ENCODE peak calls at places on chromosomes 4 and X, in seven cellular contexts. F is heart right ventricle, U is fibroblast of lung, K is choroid plexus epithelial cell, H is mucosa of descending colon, C is endothelial cell of umbilical vein, M is right atrium auricular region. J is an unnamed sample.

GRCh38 chr4:123984881-123985280 is 588.3 kb downstream of the SPRY1 start:
- DNase-seq in M (peak; percentile 65), F (peak; percentile 23), H (peak; percentile 7), U (no peak), C (no peak), K (no peak), J (no peak)

GRCh38 chrX:72028701-72029470 is 102.8 kb downstream of the RTL5 start:
- DNase-seq in M (peak; percentile 38), H (no peak), F (no peak), U (no peak), K (no peak), C (no peak), J (no peak)

GRCh38 chr4:101419324-101420135 is 72.2 kb upstream of the PPP3CA start:
- DNase-seq in F (no peak), C (peak; percentile 94), H (peak; percentile 53), U (peak; percentile 78), K (peak; percentile 27), M (no peak), J (no peak)

GRCh38 chrX:141669689-141670088 is 28.9 kb downstream of the SPANXD start:
- DNase-seq in C (no peak), K (no peak), F (no peak), U (peak; percentile 54), H (no peak), M (no peak), J (no peak)

GRCh38 chrX:133053854-133054565 is 42.9 kb downstream of the USP26 start:
- DNase-seq in K (peak; percentile 21), H (no peak), U (peak; percentile 36), M (no peak), C (peak; percentile 6), F (no peak), J (no peak)

GRCh38 chrX:130060122-130061069 is 49.9 kb downstream of the ELF4 start:
- DNase-seq in M (peak; percentile 69), K (peak; percentile 60), C (peak; percentile 59), F (peak; percentile 86), H (peak; percentile 83), U (peak; percentile 42), J (peak; percentile 83)

GRCh38 chr4:81493895-81494490 is 22.3 kb upstream of the RASGEF1B start:
- DNase-seq in C (no peak), M (no peak), H (no peak), U (no peak), F (no peak), K (peak; percentile 31), J (no peak)

GRCh38 chr4:178414881-178415446 is 972.7 kb upstream of the AGA start:
- DNase-seq in C (no peak), F (no peak), U (no peak), H (no peak), K (no peak), M (no peak), J (no peak)

GRCh38 chr4:176186721-176187395 is 8.5 kb downstream of the SPATA4 start:
- DNase-seq in C (no peak), H (no peak), U (no peak), K (peak; percentile 26), F (no peak), M (no peak), J (no peak)

DNA sequence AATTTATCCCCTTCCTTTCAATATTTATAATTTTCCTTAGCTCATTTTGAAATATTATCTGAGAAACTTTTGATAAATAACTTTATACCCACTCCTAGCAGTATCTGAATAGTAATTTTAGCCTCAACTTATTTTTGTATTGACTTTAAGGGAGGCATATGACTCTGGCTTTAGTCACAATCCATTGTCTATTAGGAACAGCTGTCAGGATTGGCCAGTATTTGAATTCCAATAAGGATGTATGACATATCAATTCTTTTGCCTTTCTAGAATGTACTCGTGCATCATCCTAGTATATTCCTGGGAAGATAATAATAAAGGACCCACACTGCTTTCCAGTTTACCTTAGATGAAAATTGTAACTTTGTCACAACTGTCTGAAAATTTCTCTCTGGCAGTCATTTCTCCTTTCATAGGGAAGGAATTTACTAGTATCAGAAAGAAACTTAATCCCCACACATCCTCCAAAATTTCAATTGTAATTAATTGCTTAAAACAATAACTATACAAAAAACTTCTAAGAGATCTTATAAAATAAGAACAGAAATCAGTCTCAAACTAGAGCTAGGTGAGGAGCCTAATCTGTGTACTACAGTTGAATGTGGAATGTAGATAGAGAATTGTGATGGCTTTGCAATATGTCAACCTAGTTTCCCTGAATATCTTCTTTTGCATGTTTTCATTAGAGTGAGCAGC is 121.0 kb upstream of the EPHA5 start:
- DNase-seq in K (no peak), H (no peak), M (no peak), C (no peak), F (no peak), U (peak; percentile 15), J (no peak)
- H3K4me3 ChIP-seq in K (peak overlapping the region; percentile 7), H (no peak overlapping the region), M (no peak overlapping the region), C (no peak overlapping the region), F (no peak overlapping the region), U (no peak overlapping the region), J (no peak overlapping the region)

GRCh38 chr4:5409980-5410618 is 298.3 kb downstream of the EVC2 start:
- DNase-seq in F (no peak), K (no peak), C (no peak), U (no peak), M (no peak), H (no peak), J (no peak)
- H3K4me3 ChIP-seq in F (no peak overlapping the region), K (no peak overlapping the region), C (no peak overlapping the region), U (no peak overlapping the region), M (no peak overlapping the region), H (no peak overlapping the region), J (no peak overlapping the region)

GRCh38 chrX:40009890-40010289 is 87.9 kb downstream of the BCOR start:
- DNase-seq in H (no peak), C (no peak), K (no peak), U (no peak), F (no peak), M (no peak), J (no peak)

GRCh38 chrX:40007746-40008705 is 89.7 kb downstream of the BCOR start:
- DNase-seq in H (no peak), F (no peak), K (no peak), C (no peak), U (no peak), M (no peak), J (no peak)

GRCh38 chrX:40010550-40011364 is 87.0 kb downstream of the BCOR start:
- DNase-seq in H (no peak), K (peak; percentile 24), U (no peak), C (no peak), M (no peak), F (no peak), J (no peak)

GRCh38 chrX:40009462-40009851 is 88.3 kb downstream of the BCOR start:
- DNase-seq in U (no peak), H (no peak), M (no peak), C (no peak), F (no peak), K (peak; percentile 24), J (no peak)

GRCh38 chrX:40008841-40009461 is 88.8 kb downstream of the BCOR start:
- DNase-seq in M (no peak), U (peak; percentile 23), K (no peak), H (peak; percentile 31), C (no peak), F (peak; percentile 59), J (no peak)
- H3K4me3 ChIP-seq in M (no peak overlapping the region), U (no peak overlapping the region), K (peak overlapping the region; percentile 28), H (no peak overlapping the region), C (no peak overlapping the region), F (peak overlapping the region; percentile 9), J (no peak overlapping the region)

GRCh38 chr4:169253087-169253675 is 17.6 kb downstream of the SH3RF1 start:
- DNase-seq in U (peak; percentile 65), C (peak; percentile 42), M (no peak), F (no peak), H (no peak), K (peak; percentile 64), J (no peak)
- H3K4me3 ChIP-seq in U (no peak overlapping the region), C (no peak overlapping the region), M (no peak overlapping the region), F (no peak overlapping the region), H (no peak overlapping the region), K (no peak overlapping the region), J (no peak overlapping the region)

GRCh38 chr4:3707423-3708102 is 58.6 kb upstream of the ADRA2C start:
- DNase-seq in U (no peak), F (no peak), K (no peak), M (no peak), C (no peak), H (no peak), J (no peak)
- H3K4me3 ChIP-seq in U (no peak overlapping the region), F (no peak overlapping the region), K (no peak overlapping the region), M (no peak overlapping the region), C (no peak overlapping the region), H (no peak overlapping the region), J (no peak overlapping the region)

DNA sequence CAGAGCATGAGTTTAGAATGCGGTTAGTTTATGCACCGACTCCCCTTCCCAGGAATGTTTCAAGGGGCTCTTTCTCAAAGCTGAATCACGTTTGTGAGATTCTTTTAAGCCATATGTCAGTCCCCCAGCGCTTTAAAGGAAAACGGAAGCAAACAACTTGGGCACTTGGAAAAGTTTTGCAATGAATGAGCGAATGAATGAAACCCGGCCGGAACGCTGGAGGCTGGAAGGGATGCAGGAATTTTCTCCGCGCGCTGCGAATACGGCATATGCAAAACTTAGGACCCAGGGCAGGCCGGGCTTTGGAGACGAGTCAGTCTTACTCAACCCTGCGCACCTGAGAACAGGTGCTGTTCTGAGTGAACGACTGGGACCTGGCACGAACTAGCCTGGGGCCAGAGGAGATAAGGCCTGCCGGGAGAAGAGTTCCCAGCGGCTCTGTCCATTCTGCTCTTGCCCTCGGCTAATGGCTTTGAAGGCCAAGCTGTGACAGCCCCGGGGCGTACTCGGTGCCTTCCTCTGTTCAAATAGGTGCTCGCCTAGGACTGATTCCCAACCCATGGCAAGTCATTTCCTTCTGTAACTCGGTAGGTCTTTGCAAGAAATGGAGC is 763 bp upstream of the NRK start:
- DNase-seq in H (peak; percentile 0), C (peak; percentile 15), M (no peak), K (peak; percentile 23), F (no peak), U (peak; percentile 71), J (peak; percentile 16)
- H3K4me3 ChIP-seq in H (no peak overlapping the region), C (no peak overlapping the region), M (peak overlapping the region; percentile 17), K (peak overlapping the region; percentile 53), F (peak overlapping the region; percentile 30), U (no peak overlapping the region), J (no peak overlapping the region)

GRCh38 chr4:190019023-190019858 is 7.8 kb downstream of the FRG2 start:
- DNase-seq in F (no peak), U (no peak), M (no peak), H (no peak), C (no peak), K (no peak), J (no peak)
- H3K4me3 ChIP-seq in F (no peak overlapping the region), U (no peak overlapping the region), M (no peak overlapping the region), H (no peak overlapping the region), C (no peak overlapping the region), K (no peak overlapping the region), J (no peak overlapping the region)

GRCh38 chr4:148857234-148857972 is 415.2 kb upstream of the NR3C2 start:
- DNase-seq in U (peak; percentile 63), C (peak; percentile 76), M (no peak), F (no peak), K (peak; percentile 61), H (no peak), J (no peak)

GRCh38 chr4:148852092-148852699 is 410.0 kb upstream of the NR3C2 start:
- DNase-seq in H (no peak), C (peak; percentile 47), M (no peak), U (no peak), K (no peak), F (no peak), J (peak; percentile 17)

GRCh38 chr4:148854203-148854602 is 412.0 kb upstream of the NR3C2 start:
- DNase-seq in C (no peak), U (no peak), M (no peak), F (no peak), K (no peak), H (no peak), J (no peak)

GRCh38 chr4:148857973-148858534 is 415.8 kb upstream of the NR3C2 start:
- DNase-seq in H (peak; percentile 76), U (no peak), F (no peak), C (no peak), K (no peak), M (no peak), J (no peak)
- H3K4me3 ChIP-seq in H (no peak overlapping the region), U (no peak overlapping the region), F (no peak overlapping the region), C (no peak overlapping the region), K (no peak overlapping the region), M (no peak overlapping the region), J (no peak overlapping the region)